ENCODE peak calls at places on chromosomes 12 and 14, in four cellular contexts. G is GM12878, R is K562, H is HepG2. T is an unnamed sample.

GRCh38 chr14:69695664-69696527 is 71.0 kb upstream of the SRSF5 start:
- DNase-seq in G (no peak), R (no peak), H (no peak), T (no peak)

GRCh38 chr12:57476993-57477709 is 2.5 kb downstream of the ARHGAP9 start:
- DNase-seq in G (no peak), R (no peak), H (no peak), T (no peak)

GRCh38 chr12:49200882-49201594 is 12.2 kb upstream of the TUBA1A start:
- DNase-seq in G (peak; percentile 17), R (peak; percentile 70), H (no peak), T (peak; percentile 84)

GRCh38 chr12:110073049-110073831 is 24.9 kb upstream of the C12orf76 start:
- DNase-seq in G (no peak), R (no peak), H (no peak), T (no peak)

GRCh38 chr14:87175175-87175574 is 817.8 kb downstream of the GALC start:
- DNase-seq in G (no peak), R (no peak), H (no peak), T (no peak)

GRCh38 chr12:20641127-20641526 is 54.0 kb upstream of the SLCO1C1 start:
- DNase-seq in G (no peak), R (no peak), H (no peak), T (no peak)

GRCh38 chr14:96267336-96267735 is 11.3 kb downstream of the BDKRB1 start:
- DNase-seq in G (no peak), R (no peak), H (no peak), T (no peak)

GRCh38 chr14:64522591-64523355 is 17.8 kb upstream of the HSPA2 start:
- DNase-seq in G (no peak), R (no peak), H (no peak), T (no peak)

GRCh38 chr14:28784262-28785021 is 17.9 kb downstream of the FOXG1 start:
- DNase-seq in G (no peak), R (no peak), H (no peak), T (no peak)

GRCh38 chr12:31966558-31967205 is 7.5 kb downstream of the RESF1 start:
- DNase-seq in G (no peak), R (no peak), H (no peak), T (no peak)

GRCh38 chr12:10354502-10354901 is 35.3 kb downstream of the KLRK1 start:
- DNase-seq in G (no peak), R (no peak), H (peak; percentile 19), T (no peak)

GRCh38 chr12:28378749-28379148 is 188.5 kb downstream of the CCDC91 start:
- DNase-seq in G (no peak), R (no peak), H (no peak), T (no peak)

GRCh38 chr14:105193916-105194782 is 13.0 kb upstream of the NUDT14 start:
- DNase-seq in G (no peak), R (no peak), H (no peak), T (no peak)

GRCh38 chr14:96100171-96101064 is 61.3 kb downstream of the C14orf132 start:
- DNase-seq in G (peak; percentile 15), R (peak; percentile 70), H (peak; percentile 60), T (peak; percentile 87)

GRCh38 chr12:47277071-47277408 is 197.3 kb upstream of the AMIGO2 start:
- DNase-seq in G (no peak), R (no peak), H (no peak), T (no peak)

GRCh38 chr12:107472308-107472707 is 213.3 kb upstream of the PWP1 start:
- DNase-seq in G (no peak), R (no peak), H (no peak), T (no peak)

GRCh38 chr14:59679872-59680271 is 103.3 kb upstream of the CCDC175 start:
- DNase-seq in G (no peak), R (no peak), H (no peak), T (no peak)

GRCh38 chr14:74586681-74587362 is 25.2 kb downstream of the LTBP2 start:
- DNase-seq in G (no peak), R (no peak), H (no peak), T (no peak)

GRCh38 chr14:71113376-71113775 is 206.1 kb downstream of the PCNX1 start:
- DNase-seq in G (no peak), R (no peak), H (no peak), T (no peak)

GRCh38 chr14:75489480-75489837 is 32.8 kb upstream of the BATF start:
- DNase-seq in G (no peak), R (no peak), H (no peak), T (no peak)

GRCh38 chr14:59310644-59311043 is 122.2 kb downstream of the DAAM1 start:
- DNase-seq in G (no peak), R (no peak), H (no peak), T (no peak)

GRCh38 chr14:43316427-43316826 is 1190.7 kb downstream of the FSCB start:
- DNase-seq in G (no peak), R (no peak), H (no peak), T (no peak)

GRCh38 chr12:31583878-31584277 is 7.1 kb downstream of the DENND5B start:
- DNase-seq in G (no peak), R (no peak), H (no peak), T (no peak)

GRCh38 chr14:87830443-87831096 is 162.4 kb downstream of the GALC start:
- DNase-seq in G (no peak), R (no peak), H (no peak), T (no peak)

GRCh38 chr12:92938018-92938417 is 8.9 kb upstream of the EEA1 start:
- DNase-seq in G (no peak), R (no peak), H (no peak), T (no peak)

GRCh38 chr14:61335049-61335448 is 13.7 kb downstream of the PRKCH start:
- DNase-seq in G (no peak), R (no peak), H (no peak), T (no peak)

GRCh38 chr14:61334197-61334701 is 12.9 kb downstream of the PRKCH start:
- DNase-seq in G (no peak), R (no peak), H (no peak), T (no peak)

GRCh38 chr14:61338457-61338856 is 17.1 kb downstream of the PRKCH start:
- DNase-seq in G (no peak), R (no peak), H (no peak), T (no peak)

GRCh38 chr14:61337893-61338292 is 16.5 kb downstream of the PRKCH start:
- DNase-seq in G (no peak), R (no peak), H (no peak), T (no peak)

DNA sequence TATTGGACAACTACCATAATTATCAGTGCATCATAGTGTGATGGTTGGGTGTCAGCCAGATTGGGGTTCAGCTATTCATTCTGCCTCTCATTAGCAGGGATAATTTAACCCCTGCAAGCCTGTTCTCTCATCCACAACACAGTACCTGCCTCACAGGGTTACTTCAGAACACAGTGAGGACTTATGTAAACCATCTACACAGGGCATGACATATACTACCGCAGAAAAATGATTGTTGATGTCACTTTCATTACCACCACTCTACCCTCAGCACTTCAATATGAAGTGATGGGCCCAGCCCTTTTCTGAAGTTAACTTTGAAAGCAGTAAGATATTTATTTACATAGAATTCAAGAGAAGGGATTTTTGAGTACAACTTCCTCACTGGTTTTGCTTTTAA is 14.5 kb downstream of the PRKCH start:
- DNase-seq in G (no peak), R (no peak), H (no peak), T (no peak)
- TF ChIP-seq CEBPB in G (no peak), R (no peak), H (no peak), T (no peak)

GRCh38 chr14:24430682-24431568 is 1.2 kb downstream of the KHNYN start:
- DNase-seq in G (no peak), R (peak; percentile 23), H (no peak), T (no peak)
- TF ChIP-seq CHD4 in G (no peak), R (no peak), H (peak; percentile 75), T (no peak)

GRCh38 chr12:124914392-124915248 is at the start of gene UBC:
- DNase-seq in G (no peak), R (peak; percentile 88), H (peak; percentile 76), T (no peak)
- TF ChIP-seq CEBPB in G (no peak), R (peak; percentile 85), H (no peak), T (peak; percentile 28)

GRCh38 chr14:61586539-61587396 is 108.5 kb upstream of the HIF1A start:
- DNase-seq in G (no peak), R (no peak), H (no peak), T (no peak)
- TF ChIP-seq CHD4 in G (no peak), R (no peak), H (no peak), T (no peak)

T was measured in A549.